ENCODE peak calls at places on chromosomes 7 and 10, in seven cellular contexts. One of them, this sample, is unnamed.

GRCh38 chr7:55733584-55733983 is 129.0 kb downstream of the SEPTIN14 start:
- DNase-seq in SK-N-SH: no peak
- DNase-seq in OCI-LY7: no peak
- DNase-seq in HCT116: no peak
- DNase-seq in MM.1S: no peak
- DNase-seq in PC-3: no peak
- DNase-seq in GM23338: peak; percentile 31
- DNase-seq in this sample: peak; percentile 57

GRCh38 chr7:106138776-106139175 is 26.7 kb upstream of the SYPL1 start:
- DNase-seq in SK-N-SH: no peak
- DNase-seq in OCI-LY7: no peak
- DNase-seq in HCT116: no peak
- DNase-seq in MM.1S: no peak
- DNase-seq in PC-3: no peak
- DNase-seq in GM23338: no peak
- DNase-seq in this sample: no peak

GRCh38 chr7:52696183-52696582 is 339.2 kb upstream of the POM121L12 start:
- DNase-seq in SK-N-SH: peak; percentile 51
- DNase-seq in OCI-LY7: no peak
- DNase-seq in HCT116: no peak
- DNase-seq in MM.1S: no peak
- DNase-seq in PC-3: no peak
- DNase-seq in GM23338: peak; percentile 30
- DNase-seq in this sample: no peak

GRCh38 chr7:83036130-83036529 is 126.6 kb downstream of the PCLO start:
- DNase-seq in SK-N-SH: no peak
- DNase-seq in OCI-LY7: no peak
- DNase-seq in HCT116: no peak
- DNase-seq in MM.1S: no peak
- DNase-seq in PC-3: no peak
- DNase-seq in GM23338: peak; percentile 64
- DNase-seq in this sample: no peak

GRCh38 chr7:20408467-20408826 is 77.7 kb downstream of the ITGB8 start:
- DNase-seq in SK-N-SH: no peak
- DNase-seq in OCI-LY7: no peak
- DNase-seq in HCT116: no peak
- DNase-seq in MM.1S: no peak
- DNase-seq in PC-3: peak; percentile 39
- DNase-seq in GM23338: no peak
- DNase-seq in this sample: peak; percentile 62

GRCh38 chr7:6533893-6534804 is 17.1 kb downstream of the GRID2IP start:
- DNase-seq in SK-N-SH: no peak
- DNase-seq in OCI-LY7: no peak
- DNase-seq in HCT116: no peak
- DNase-seq in MM.1S: peak; percentile 14
- DNase-seq in PC-3: no peak
- DNase-seq in GM23338: no peak
- DNase-seq in this sample: no peak

GRCh38 chr7:149074116-149074885 is 16.2 kb downstream of the ZNF786 start:
- DNase-seq in SK-N-SH: no peak
- DNase-seq in OCI-LY7: no peak
- DNase-seq in HCT116: no peak
- DNase-seq in MM.1S: no peak
- DNase-seq in PC-3: no peak
- DNase-seq in GM23338: no peak
- DNase-seq in this sample: no peak

GRCh38 chr7:120398284-120399000 is 125.5 kb downstream of the KCND2 start:
- DNase-seq in SK-N-SH: no peak
- DNase-seq in OCI-LY7: no peak
- DNase-seq in HCT116: no peak
- DNase-seq in MM.1S: no peak
- DNase-seq in PC-3: no peak
- DNase-seq in GM23338: no peak
- DNase-seq in this sample: no peak

GRCh38 chr7:98116656-98117461 is 10.2 kb downstream of the LMTK2 start:
- DNase-seq in SK-N-SH: no peak
- DNase-seq in OCI-LY7: no peak
- DNase-seq in HCT116: no peak
- DNase-seq in MM.1S: no peak
- DNase-seq in PC-3: peak; percentile 54
- DNase-seq in GM23338: no peak
- DNase-seq in this sample: peak; percentile 3

GRCh38 chr7:1564603-1565022 is 5.2 kb downstream of the PSMG3 start:
- DNase-seq in SK-N-SH: no peak
- DNase-seq in OCI-LY7: no peak
- DNase-seq in HCT116: no peak
- DNase-seq in MM.1S: no peak
- DNase-seq in PC-3: peak; percentile 26
- DNase-seq in GM23338: no peak
- DNase-seq in this sample: peak; percentile 88

GRCh38 chr10:91759581-91759986 is 38.6 kb upstream of the TNKS2 start:
- DNase-seq in SK-N-SH: no peak
- DNase-seq in OCI-LY7: peak; percentile 1
- DNase-seq in HCT116: no peak
- DNase-seq in MM.1S: no peak
- DNase-seq in PC-3: peak; percentile 37
- DNase-seq in GM23338: no peak
- DNase-seq in this sample: peak; percentile 34

GRCh38 chr7:158276414-158277218 is 311.0 kb downstream of the PTPRN2 start:
- DNase-seq in SK-N-SH: no peak
- DNase-seq in OCI-LY7: no peak
- DNase-seq in HCT116: no peak
- DNase-seq in MM.1S: no peak
- DNase-seq in PC-3: no peak
- DNase-seq in GM23338: no peak
- DNase-seq in this sample: no peak

GRCh38 chr7:130831817-130832481 is 97.9 kb upstream of the KLF14 start:
- DNase-seq in SK-N-SH: peak; percentile 74
- DNase-seq in OCI-LY7: peak; percentile 54
- DNase-seq in HCT116: peak; percentile 41
- DNase-seq in MM.1S: peak; percentile 35
- DNase-seq in PC-3: peak; percentile 56
- DNase-seq in GM23338: peak; percentile 41
- DNase-seq in this sample: peak; percentile 67

GRCh38 chr10:43131256-43131655 is 7.0 kb upstream of the CSGALNACT2 start:
- DNase-seq in SK-N-SH: no peak
- DNase-seq in OCI-LY7: no peak
- DNase-seq in HCT116: no peak
- DNase-seq in MM.1S: no peak
- DNase-seq in PC-3: no peak
- DNase-seq in GM23338: no peak
- DNase-seq in this sample: no peak

GRCh38 chr7:20562461-20562860 is 53.0 kb upstream of the ABCB5 start:
- DNase-seq in SK-N-SH: no peak
- DNase-seq in OCI-LY7: no peak
- DNase-seq in HCT116: no peak
- DNase-seq in MM.1S: no peak
- DNase-seq in PC-3: peak; percentile 67
- DNase-seq in GM23338: no peak
- DNase-seq in this sample: no peak

GRCh38 chr10:23293145-23293724 is 51.4 kb downstream of the C10orf67 start:
- DNase-seq in SK-N-SH: peak; percentile 70
- DNase-seq in OCI-LY7: peak; percentile 50
- DNase-seq in HCT116: peak; percentile 33
- DNase-seq in MM.1S: peak; percentile 65
- DNase-seq in PC-3: peak; percentile 56
- DNase-seq in GM23338: peak; percentile 92
- DNase-seq in this sample: peak; percentile 37

GRCh38 chr10:126133906-126134703 is 237.7 kb downstream of the FANK1 start:
- DNase-seq in SK-N-SH: no peak
- DNase-seq in OCI-LY7: no peak
- DNase-seq in HCT116: no peak
- DNase-seq in MM.1S: no peak
- DNase-seq in PC-3: peak; percentile 69
- DNase-seq in GM23338: no peak
- DNase-seq in this sample: peak; percentile 84

GRCh38 chr7:876972-877311 is 588 bp downstream of the GET4 start:
- DNase-seq in SK-N-SH: no peak
- DNase-seq in OCI-LY7: no peak
- DNase-seq in HCT116: no peak
- DNase-seq in MM.1S: no peak
- DNase-seq in PC-3: peak; percentile 26
- DNase-seq in GM23338: no peak
- DNase-seq in this sample: peak; percentile 57

GRCh38 chr7:376306-376969 is 86.5 kb downstream of the FOXL3 start:
- DNase-seq in SK-N-SH: peak; percentile 38
- DNase-seq in OCI-LY7: no peak
- DNase-seq in HCT116: no peak
- DNase-seq in MM.1S: no peak
- DNase-seq in PC-3: no peak
- DNase-seq in GM23338: no peak
- DNase-seq in this sample: no peak

GRCh38 chr7:121505021-121505420 is 108.9 kb upstream of the FAM3C start:
- DNase-seq in SK-N-SH: no peak
- DNase-seq in OCI-LY7: peak; percentile 6
- DNase-seq in HCT116: no peak
- DNase-seq in MM.1S: no peak
- DNase-seq in PC-3: peak; percentile 19
- DNase-seq in GM23338: no peak
- DNase-seq in this sample: peak; percentile 49

GRCh38 chr10:127972958-127973357 is 66.1 kb downstream of the PTPRE start:
- DNase-seq in SK-N-SH: no peak
- DNase-seq in OCI-LY7: no peak
- DNase-seq in HCT116: no peak
- DNase-seq in MM.1S: no peak
- DNase-seq in PC-3: no peak
- DNase-seq in GM23338: no peak
- DNase-seq in this sample: no peak

GRCh38 chr10:48792121-48792520 is 107.4 kb downstream of the WDFY4 start:
- DNase-seq in SK-N-SH: no peak
- DNase-seq in OCI-LY7: no peak
- DNase-seq in HCT116: no peak
- DNase-seq in MM.1S: no peak
- DNase-seq in PC-3: no peak
- DNase-seq in GM23338: no peak
- DNase-seq in this sample: peak; percentile 55

GRCh38 chr7:70582921-70583895 is 548.7 kb upstream of the GALNT17 start:
- DNase-seq in SK-N-SH: peak; percentile 67
- DNase-seq in OCI-LY7: no peak
- DNase-seq in HCT116: no peak
- DNase-seq in MM.1S: no peak
- DNase-seq in PC-3: no peak
- DNase-seq in GM23338: peak; percentile 72
- DNase-seq in this sample: no peak

GRCh38 chr7:27312820-27313219 is 70.2 kb downstream of the EVX1 start:
- DNase-seq in SK-N-SH: no peak
- DNase-seq in OCI-LY7: no peak
- DNase-seq in HCT116: no peak
- DNase-seq in MM.1S: no peak
- DNase-seq in PC-3: no peak
- DNase-seq in GM23338: peak; percentile 34
- DNase-seq in this sample: no peak

GRCh38 chr7:77353911-77354310 is 62.2 kb downstream of the GSAP start:
- DNase-seq in SK-N-SH: no peak
- DNase-seq in OCI-LY7: no peak
- DNase-seq in HCT116: no peak
- DNase-seq in MM.1S: no peak
- DNase-seq in PC-3: no peak
- DNase-seq in GM23338: no peak
- DNase-seq in this sample: no peak

GRCh38 chr7:73715648-73716317 is 3.7 kb downstream of the STX1A start:
- DNase-seq in SK-N-SH: no peak
- DNase-seq in OCI-LY7: peak; percentile 54
- DNase-seq in HCT116: peak; percentile 93
- DNase-seq in MM.1S: no peak
- DNase-seq in PC-3: peak; percentile 98
- DNase-seq in GM23338: no peak
- DNase-seq in this sample: peak; percentile 99
- H3K9me2 ChIP-seq in SK-N-SH: no peaks in the 10 kb centered on the region
- H3K9me2 ChIP-seq in OCI-LY7: no peaks in the 10 kb centered on the region
- H3K9me2 ChIP-seq in HCT116: no peaks in the 10 kb centered on the region
- H3K9me2 ChIP-seq in MM.1S: no peaks in the 10 kb centered on the region
- H3K9me2 ChIP-seq in PC-3: no peaks in the 10 kb centered on the region
- H3K9me2 ChIP-seq in GM23338: no peaks in the 10 kb centered on the region
- H3K9me2 ChIP-seq in this sample: no peaks in the 10 kb centered on the region

GRCh38 chr10:76115471-76116155 is 684.2 kb downstream of the LRMDA start:
- DNase-seq in SK-N-SH: no peak
- DNase-seq in OCI-LY7: no peak
- DNase-seq in HCT116: no peak
- DNase-seq in MM.1S: no peak
- DNase-seq in PC-3: peak; percentile 69
- DNase-seq in GM23338: no peak
- DNase-seq in this sample: no peak

GRCh38 chr10:76116523-76116922 is 685.1 kb downstream of the LRMDA start:
- DNase-seq in SK-N-SH: no peak
- DNase-seq in OCI-LY7: no peak
- DNase-seq in HCT116: no peak
- DNase-seq in MM.1S: no peak
- DNase-seq in PC-3: no peak
- DNase-seq in GM23338: no peak
- DNase-seq in this sample: no peak

GRCh38 chr10:76114556-76114955 is 683.1 kb downstream of the LRMDA start:
- DNase-seq in SK-N-SH: no peak
- DNase-seq in OCI-LY7: no peak
- DNase-seq in HCT116: no peak
- DNase-seq in MM.1S: no peak
- DNase-seq in PC-3: peak; percentile 67
- DNase-seq in GM23338: no peak
- DNase-seq in this sample: no peak

GRCh38 chr10:76113952-76114351 is 682.5 kb downstream of the LRMDA start:
- DNase-seq in SK-N-SH: no peak
- DNase-seq in OCI-LY7: no peak
- DNase-seq in HCT116: no peak
- DNase-seq in MM.1S: no peak
- DNase-seq in PC-3: peak; percentile 98
- DNase-seq in GM23338: no peak
- DNase-seq in this sample: no peak

DNA sequence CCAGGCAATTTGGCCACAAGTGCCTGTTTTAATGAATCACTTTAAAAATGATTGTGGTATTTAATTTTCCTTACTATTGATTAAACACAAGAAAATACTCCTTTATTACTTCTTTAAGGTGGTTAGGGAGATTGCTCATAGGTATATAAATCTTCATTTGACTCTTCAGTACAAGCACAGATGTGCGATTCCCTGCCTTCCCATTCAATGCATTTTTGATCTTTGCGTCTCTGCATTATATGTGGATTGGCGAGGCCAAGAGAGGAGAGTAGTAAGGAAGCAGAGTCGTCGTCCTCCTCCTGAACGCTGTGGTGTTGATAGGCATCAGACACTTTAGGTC is 683.7 kb downstream of the LRMDA start:
- DNase-seq in SK-N-SH: no peak
- DNase-seq in OCI-LY7: no peak
- DNase-seq in HCT116: no peak
- DNase-seq in MM.1S: no peak
- DNase-seq in PC-3: no peak
- DNase-seq in GM23338: no peak
- DNase-seq in this sample: no peak
- H3K4me3 ChIP-seq in SK-N-SH: no peak overlapping the region
- H3K4me3 ChIP-seq in OCI-LY7: no peak overlapping the region
- H3K4me3 ChIP-seq in HCT116: no peak overlapping the region
- H3K4me3 ChIP-seq in MM.1S: no peak overlapping the region
- H3K4me3 ChIP-seq in PC-3: no peak overlapping the region
- H3K4me3 ChIP-seq in GM23338: no peak overlapping the region
- H3K4me3 ChIP-seq in this sample: no peak overlapping the region

GRCh38 chr10:14839305-14839695 is 1.2 kb downstream of the HSPA14 start:
- DNase-seq in SK-N-SH: no peak
- DNase-seq in OCI-LY7: peak; percentile 15
- DNase-seq in HCT116: no peak
- DNase-seq in MM.1S: no peak
- DNase-seq in PC-3: no peak
- DNase-seq in GM23338: peak; percentile 6
- DNase-seq in this sample: peak; percentile 54
- H3K79me2 ChIP-seq in SK-N-SH: peaks cover 41% of the 10 kb centered on the region
- H3K79me2 ChIP-seq in OCI-LY7: peaks cover 45% of the 10 kb centered on the region
- H3K79me2 ChIP-seq in HCT116: peaks cover 61% of the 10 kb centered on the region
- H3K79me2 ChIP-seq in MM.1S: peaks cover 60% of the 10 kb centered on the region
- H3K79me2 ChIP-seq in PC-3: peaks cover 32% of the 10 kb centered on the region
- H3K79me2 ChIP-seq in GM23338: peaks cover 43% of the 10 kb centered on the region
- H3K79me2 ChIP-seq in this sample: peaks cover 55% of the 10 kb centered on the region

GRCh38 chr10:110859206-110859946 is 12.4 kb upstream of the PDCD4 start:
- DNase-seq in SK-N-SH: no peak
- DNase-seq in OCI-LY7: no peak
- DNase-seq in HCT116: no peak
- DNase-seq in MM.1S: no peak
- DNase-seq in PC-3: no peak
- DNase-seq in GM23338: no peak
- DNase-seq in this sample: peak; percentile 14
- H3K9me2 ChIP-seq in SK-N-SH: no peaks in the 10 kb centered on the region
- H3K9me2 ChIP-seq in OCI-LY7: no peaks in the 10 kb centered on the region
- H3K9me2 ChIP-seq in HCT116: no peaks in the 10 kb centered on the region
- H3K9me2 ChIP-seq in MM.1S: no peaks in the 10 kb centered on the region
- H3K9me2 ChIP-seq in PC-3: no peaks in the 10 kb centered on the region
- H3K9me2 ChIP-seq in GM23338: peaks cover 5% of the 10 kb centered on the region
- H3K9me2 ChIP-seq in this sample: no peaks in the 10 kb centered on the region

This sample was measured in GM23248.